ENCODE peak calls at places on chromosomes 2 and 18, in nine cellular contexts. N, E, T, Y, D, A, G, P and U are unnamed samples.

GRCh38 chr18:32906506-32907214 is 133.8 kb upstream of the KLHL14 start:
- DNase-seq in Y (no peak), T (no peak), G (no peak), E (no peak), P (no peak), A (no peak), D (no peak), N (no peak), U (no peak)

GRCh38 chr2:158782126-158782525 is 13.0 kb upstream of the DAPL1 start:
- DNase-seq in D (no peak), P (no peak), T (no peak), E (no peak), G (no peak), Y (no peak), N (no peak), A (no peak), U (no peak)

GRCh38 chr2:99971326-99971965 is 170.9 kb downstream of the AFF3 start:
- DNase-seq in D (peak; percentile 25), G (no peak), N (no peak), E (peak; percentile 3), A (no peak), P (no peak), T (no peak), Y (no peak), U (no peak)

GRCh38 chr18:23658296-23658695 is 4.4 kb downstream of the ANKRD29 start:
- DNase-seq in A (no peak), E (no peak), Y (no peak), G (peak; percentile 78), D (no peak), P (no peak), T (peak; percentile 72), N (no peak), U (no peak)

GRCh38 chr2:205698556-205699282 is 16.4 kb downstream of the NRP2 start:
- DNase-seq in D (no peak), T (peak; percentile 59), G (no peak), P (no peak), E (no peak), N (no peak), A (no peak), Y (no peak), U (no peak)

GRCh38 chr18:50099725-50100414 is 95.1 kb downstream of the MYO5B start:
- DNase-seq in G (peak; percentile 7), P (no peak), D (no peak), T (peak; percentile 58), N (no peak), E (no peak), A (no peak), Y (no peak), U (peak; percentile 38)

GRCh38 chr2:49037197-49037596 is 117.1 kb downstream of the FSHR start:
- DNase-seq in N (no peak), E (no peak), P (no peak), T (no peak), D (no peak), G (no peak), Y (no peak), A (no peak), U (no peak)

GRCh38 chr2:239288951-239289481 is 111.8 kb downstream of the HDAC4 start:
- DNase-seq in D (peak; percentile 31), Y (no peak), T (peak; percentile 40), E (no peak), A (peak; percentile 64), N (no peak), P (no peak), G (peak; percentile 21), U (no peak)

GRCh38 chr2:217433522-217433921 is 569.3 kb downstream of the TNS1 start:
- DNase-seq in G (no peak), T (no peak), P (no peak), D (peak; percentile 35), N (no peak), Y (no peak), E (no peak), A (no peak), U (no peak)

GRCh38 chr2:28201711-28202180 is 190.9 kb upstream of the FOSL2 start:
- DNase-seq in E (no peak), A (no peak), Y (no peak), D (no peak), P (peak; percentile 33), N (no peak), T (no peak), G (no peak), U (no peak)

GRCh38 chr18:44035554-44035953 is 645.1 kb upstream of the SETBP1 start:
- DNase-seq in D (peak; percentile 58), A (no peak), T (no peak), G (peak; percentile 78), E (no peak), N (no peak), P (no peak), Y (no peak), U (no peak)

GRCh38 chr2:78023356-78023755 is 501.2 kb upstream of the LRRTM4 start:
- DNase-seq in E (no peak), D (no peak), N (no peak), P (no peak), T (no peak), A (no peak), G (no peak), Y (no peak), U (no peak)

GRCh38 chr18:10953672-10954071 is 195.7 kb downstream of the PIEZO2 start:
- DNase-seq in Y (no peak), G (no peak), N (no peak), T (no peak), A (no peak), D (no peak), E (no peak), P (no peak), U (no peak)

GRCh38 chr2:239379641-239380170 is 21.1 kb downstream of the HDAC4 start:
- DNase-seq in D (no peak), G (no peak), Y (no peak), P (no peak), A (no peak), E (no peak), N (peak; percentile 42), T (no peak), U (no peak)

GRCh38 chr18:63137999-63138448 is 181.5 kb downstream of the BCL2 start:
- DNase-seq in D (no peak), N (no peak), G (no peak), E (no peak), Y (no peak), T (no peak), P (no peak), A (peak; percentile 65), U (no peak)

GRCh38 chr2:227853765-227854271 is 17.6 kb upstream of the DAW1 start:
- DNase-seq in G (peak; percentile 34), P (no peak), D (no peak), N (no peak), Y (no peak), T (peak; percentile 54), A (no peak), E (no peak), U (no peak)

GRCh38 chr18:36947820-36948348 is 119.0 kb downstream of the KIAA1328 start:
- DNase-seq in G (no peak), D (no peak), A (no peak), N (no peak), T (no peak), Y (peak; percentile 75), P (no peak), E (no peak), U (no peak)

DNA sequence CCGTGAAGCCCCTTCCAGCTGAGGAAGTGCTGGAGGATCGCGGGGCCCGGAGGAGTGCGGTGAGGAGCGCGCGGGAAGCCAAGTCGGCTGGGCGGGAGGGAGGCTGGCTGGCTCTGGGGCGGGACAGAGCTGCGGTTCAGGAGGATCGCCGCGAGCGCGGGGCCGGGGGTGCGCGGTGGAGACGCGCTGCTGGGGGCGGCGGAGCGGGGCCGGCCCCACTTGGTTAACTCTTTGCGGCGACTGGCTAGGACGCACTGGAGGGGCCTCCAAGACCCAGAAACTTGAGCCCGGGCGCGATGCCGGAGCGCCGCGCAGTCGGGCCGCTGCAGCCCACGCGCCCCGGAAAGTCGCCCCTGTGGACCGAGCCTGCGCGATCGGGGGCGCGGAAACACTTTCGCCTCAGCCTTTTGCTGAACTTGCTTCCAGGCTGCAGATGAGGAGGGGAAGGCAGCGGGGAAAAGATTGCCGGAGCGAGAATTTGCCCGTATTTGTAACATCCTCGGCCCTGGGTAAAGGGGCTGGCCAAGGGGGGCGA is 597 bp downstream of the CYBRD1 start:
- DNase-seq in N (peak; percentile 67), T (peak; percentile 69), G (peak; percentile 73), P (peak; percentile 36), Y (no peak), E (no peak), A (no peak), D (no peak), U (no peak)
- H3K4me3 ChIP-seq in N (peak overlapping the region; percentile 96), T (peak overlapping the region; percentile 95), G (peak overlapping the region; percentile 91), P (peak overlapping the region; percentile 86), Y (peak overlapping the region; percentile 76), E (peak overlapping the region; percentile 86), A (peak overlapping the region; percentile 17), D (peak overlapping the region; percentile 73), U (peak overlapping the region; percentile 81)

GRCh38 chr18:14747513-14748474 is at the start of gene ANKRD30B:
- DNase-seq in A (no peak), E (no peak), D (peak; percentile 0), P (no peak), Y (no peak), G (no peak), T (no peak), N (no peak), U (no peak)
- H3K4me3 ChIP-seq in A (no peak within 1 kb of the TSS), E (peak within 1 kb of the TSS; percentile 35), D (no peak within 1 kb of the TSS), P (no peak within 1 kb of the TSS), Y (peak within 1 kb of the TSS; percentile 37), G (peak within 1 kb of the TSS; percentile 44), T (no peak within 1 kb of the TSS), N (no peak within 1 kb of the TSS), U (no peak within 1 kb of the TSS)

GRCh38 chr2:288002-288742 is at the start of gene ALKAL2:
- DNase-seq in E (no peak), G (peak; percentile 51), Y (no peak), D (no peak), A (no peak), P (no peak), N (no peak), T (peak; percentile 46), U (no peak)

GRCh38 chr2:285506-285905 is 2.4 kb downstream of the ALKAL2 start:
- DNase-seq in G (peak; percentile 74), T (peak; percentile 86), E (peak; percentile 64), D (peak; percentile 56), P (no peak), Y (no peak), N (no peak), A (no peak), U (peak; percentile 61)

GRCh38 chr2:285990-286389 is 1.9 kb downstream of the ALKAL2 start:
- DNase-seq in P (no peak), T (no peak), E (no peak), D (no peak), A (no peak), Y (no peak), N (no peak), G (no peak), U (no peak)

GRCh38 chr2:287471-287885 is 413 bp downstream of the ALKAL2 start:
- DNase-seq in Y (no peak), N (peak; percentile 52), P (no peak), A (no peak), D (peak; percentile 48), E (no peak), G (peak; percentile 58), T (peak; percentile 42), U (no peak)

GRCh38 chr2:286774-287392 is 1.0 kb downstream of the ALKAL2 start:
- DNase-seq in T (no peak), A (no peak), G (no peak), Y (no peak), D (no peak), E (no peak), N (no peak), P (no peak), U (no peak)
- H3K4me3 ChIP-seq in T (no peak overlapping the region), A (no peak overlapping the region), G (peak overlapping the region; percentile 37), Y (peak overlapping the region; percentile 24), D (peak overlapping the region; percentile 5), E (peak overlapping the region; percentile 9), N (peak overlapping the region; percentile 21), P (peak overlapping the region; percentile 67), U (peak overlapping the region; percentile 32)

GRCh38 chr2:105575626-105576025 is 169.1 kb upstream of the NCK2 start:
- DNase-seq in T (peak; percentile 9), A (no peak), N (no peak), P (no peak), E (no peak), Y (no peak), D (no peak), G (no peak), U (no peak)
- H3K4me3 ChIP-seq in T (peak overlapping the region; percentile 29), A (no peak overlapping the region), N (no peak overlapping the region), P (no peak overlapping the region), E (no peak overlapping the region), Y (no peak overlapping the region), D (peak overlapping the region; percentile 45), G (peak overlapping the region; percentile 31), U (no peak overlapping the region)